ENCODE peak calls at places on chromosomes 12 and 14, in six cellular contexts. Y is H9, Z is mesendoderm, R is IMR-90, D is mesenchymal stem cell, P is H1. F is an unnamed sample.

GRCh38 chr14:58826845-58827686 is 189.3 kb downstream of the DACT1 start:
- DNase-seq in Y (no peak), Z (no peak), R (no peak), D (no peak), P (no peak), F (no peak)

GRCh38 chr12:64733857-64734256 is 25.3 kb downstream of the GNS start:
- DNase-seq in Y (no peak), Z (no peak), R (no peak), D (no peak), P (no peak), F (no peak)

GRCh38 chr12:57793920-57794319 is 11.3 kb downstream of the TSFM start:
- DNase-seq in Y (no peak), Z (no peak), R (peak; percentile 90), D (peak; percentile 93), P (no peak), F (no peak)

GRCh38 chr12:89750821-89751227 is 42.2 kb upstream of the ATP2B1 start:
- DNase-seq in Y (no peak), Z (no peak), R (no peak), D (no peak), P (no peak), F (no peak)

GRCh38 chr12:26266881-26267280 is 71.5 kb downstream of the SSPN start:
- DNase-seq in Y (no peak), Z (no peak), R (no peak), D (no peak), P (no peak), F (no peak)

GRCh38 chr14:83744901-83745300 is 1785.0 kb upstream of the FLRT2 start:
- DNase-seq in Y (no peak), Z (no peak), R (peak; percentile 55), D (no peak), P (no peak), F (no peak)

GRCh38 chr14:34059925-34060746 is 109.3 kb upstream of the EGLN3 start:
- DNase-seq in Y (peak; percentile 75), Z (peak; percentile 85), R (peak; percentile 50), D (peak; percentile 73), P (no peak), F (peak; percentile 66)

GRCh38 chr12:29743801-29744200 is 39.9 kb downstream of the TMTC1 start:
- DNase-seq in Y (peak; percentile 46), Z (peak; percentile 94), R (peak; percentile 93), D (peak; percentile 98), P (no peak), F (no peak)

GRCh38 chr14:22505751-22506710 is 83.0 kb downstream of the DAD1 start:
- DNase-seq in Y (no peak), Z (no peak), R (no peak), D (no peak), P (no peak), F (no peak)

GRCh38 chr12:43884683-43885410 is 49.0 kb downstream of the TMEM117 start:
- DNase-seq in Y (no peak), Z (no peak), R (no peak), D (no peak), P (no peak), F (peak; percentile 1)

GRCh38 chr12:12126551-12126950 is 55.8 kb downstream of the BCL2L14 start:
- DNase-seq in Y (no peak), Z (no peak), R (no peak), D (no peak), P (no peak), F (no peak)

GRCh38 chr12:14638066-14638465 is 58.3 kb downstream of the GUCY2C start:
- DNase-seq in Y (no peak), Z (no peak), R (no peak), D (no peak), P (no peak), F (no peak)

GRCh38 chr12:73629171-73629570 is 908.5 kb upstream of the ATXN7L3B start:
- DNase-seq in Y (no peak), Z (no peak), R (no peak), D (no peak), P (no peak), F (no peak)

GRCh38 chr12:123973552-123974341 is 732 bp downstream of the ZNF664 start:
- DNase-seq in Y (peak; percentile 66), Z (peak; percentile 55), R (peak; percentile 10), D (no peak), P (no peak), F (peak; percentile 15)

GRCh38 chr12:1607940-1608782 is 13.8 kb upstream of the FBXL14 start:
- DNase-seq in Y (peak; percentile 11), Z (no peak), R (peak; percentile 42), D (no peak), P (no peak), F (no peak)

GRCh38 chr14:64970776-64971451 is 1.2 kb downstream of the RAB15 start:
- DNase-seq in Y (no peak), Z (peak; percentile 82), R (peak; percentile 6), D (no peak), P (no peak), F (no peak)

GRCh38 chr14:52906141-52906601 is 44.7 kb downstream of the FERMT2 start:
- DNase-seq in Y (no peak), Z (no peak), R (peak; percentile 93), D (peak; percentile 87), P (no peak), F (no peak)

GRCh38 chr14:58078068-58078467 is 73.9 kb downstream of the ARMH4 start:
- DNase-seq in Y (no peak), Z (peak; percentile 51), R (peak; percentile 84), D (peak; percentile 74), P (no peak), F (no peak)

GRCh38 chr12:89333564-89334252 is 18.6 kb downstream of the DUSP6 start:
- DNase-seq in Y (no peak), Z (no peak), R (no peak), D (peak; percentile 75), P (no peak), F (no peak)

GRCh38 chr12:92977326-92977725 is 48.2 kb upstream of the EEA1 start:
- DNase-seq in Y (no peak), Z (no peak), R (no peak), D (no peak), P (no peak), F (no peak)

GRCh38 chr14:73637830-73638229 is 7.0 kb upstream of the DNAL1 start:
- DNase-seq in Y (no peak), Z (no peak), R (no peak), D (no peak), P (no peak), F (no peak)

GRCh38 chr12:9347328-9348127 is 139.3 kb upstream of the PZP start:
- DNase-seq in Y (peak; percentile 11), Z (no peak), R (peak; percentile 13), D (peak; percentile 59), P (no peak), F (no peak)

GRCh38 chr14:68518910-68519686 is 273.8 kb downstream of the ZFP36L1 start:
- DNase-seq in Y (no peak), Z (no peak), R (peak; percentile 63), D (no peak), P (no peak), F (no peak)

GRCh38 chr14:68520637-68521556 is 272.0 kb downstream of the ZFP36L1 start:
- DNase-seq in Y (peak; percentile 78), Z (peak; percentile 93), R (no peak), D (no peak), P (peak; percentile 62), F (no peak)

GRCh38 chr14:68521557-68521901 is 271.3 kb downstream of the ZFP36L1 start:
- DNase-seq in Y (no peak), Z (no peak), R (no peak), D (no peak), P (no peak), F (no peak)

GRCh38 chr14:68518180-68518579 is 274.7 kb downstream of the ZFP36L1 start:
- DNase-seq in Y (no peak), Z (no peak), R (no peak), D (no peak), P (no peak), F (no peak)

DNA sequence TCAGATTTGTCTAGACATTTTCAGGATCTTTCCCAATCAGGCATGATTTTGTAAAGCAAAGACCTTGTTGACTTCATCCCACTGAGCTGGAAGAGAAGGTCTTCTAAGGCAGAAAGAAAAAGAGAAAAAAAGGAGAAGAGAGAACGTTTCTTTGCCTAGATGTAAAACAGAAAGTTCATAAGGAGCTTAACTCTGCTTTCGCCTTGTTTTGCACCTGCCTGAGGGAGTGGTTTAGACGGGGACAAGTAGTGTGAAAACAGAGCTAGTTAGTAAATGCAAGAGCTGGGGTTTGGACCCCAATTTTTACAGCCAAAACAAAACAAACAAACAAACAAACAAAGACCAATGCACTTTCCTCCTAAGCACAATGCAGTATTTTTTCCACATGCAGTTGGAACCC is 273.1 kb downstream of the ZFP36L1 start:
- DNase-seq in Y (no peak), Z (no peak), R (no peak), D (no peak), P (no peak), F (no peak)
- H3K4me1 ChIP-seq in Y (peaks cover 4% of the 10 kb centered on the region), Z (peaks cover 1% of the 10 kb centered on the region), R (peaks cover 9% of the 10 kb centered on the region), D (peaks cover 13% of the 10 kb centered on the region), P (peaks cover 5% of the 10 kb centered on the region), F (peaks cover 32% of the 10 kb centered on the region)

GRCh38 chr12:48882972-48883304 is 17.3 kb upstream of the RND1 start:
- DNase-seq in Y (no peak), Z (no peak), R (no peak), D (peak; percentile 34), P (no peak), F (no peak)

GRCh38 chr12:48882325-48882687 is 16.6 kb upstream of the RND1 start:
- DNase-seq in Y (peak; percentile 71), Z (peak; percentile 74), R (peak; percentile 66), D (peak; percentile 96), P (no peak), F (no peak)

GRCh38 chr12:48881652-48882324 is 16.1 kb upstream of the RND1 start:
- DNase-seq in Y (no peak), Z (no peak), R (no peak), D (peak; percentile 83), P (no peak), F (no peak)

GRCh38 chr12:48880647-48881046 is 15.0 kb upstream of the RND1 start:
- DNase-seq in Y (no peak), Z (no peak), R (no peak), D (no peak), P (no peak), F (no peak)

GRCh38 chr12:48883305-48884171 is 17.9 kb upstream of the RND1 start:
- DNase-seq in Y (peak; percentile 64), Z (peak; percentile 95), R (peak; percentile 24), D (peak; percentile 60), P (no peak), F (peak; percentile 91)
- H2BK15ac ChIP-seq in Y (no peak overlapping the region), Z (no peak overlapping the region), R (peak overlapping the region; percentile 14), D (no peak overlapping the region), P (peak overlapping the region; percentile 99), F (peak overlapping the region; percentile 57)

GRCh38 chr14:76940057-76940456 is 88.5 kb downstream of the IRF2BPL start:
- DNase-seq in Y (no peak), Z (no peak), R (no peak), D (no peak), P (no peak), F (no peak)
- H2AK5ac ChIP-seq in Y (no peak overlapping the region), Z (no peak overlapping the region), R (peak overlapping the region; percentile 78), D (peak overlapping the region; percentile 11), P (peak overlapping the region; percentile 80), F (peak overlapping the region; percentile 24)

GRCh38 chr12:111405149-111405855 is 421 bp upstream of the SH2B3 start:
- DNase-seq in Y (peak; percentile 100), Z (peak; percentile 99), R (peak; percentile 86), D (peak; percentile 96), P (peak; percentile 100), F (peak; percentile 99)
- H3K4me1 ChIP-seq in Y (peaks cover 3% of the 10 kb centered on the region), Z (peaks cover 17% of the 10 kb centered on the region), R (peaks cover 24% of the 10 kb centered on the region), D (peaks cover 39% of the 10 kb centered on the region), P (peaks cover 48% of the 10 kb centered on the region), F (peaks cover 20% of the 10 kb centered on the region)

GRCh38 chr14:56846970-56847928 is 37.0 kb upstream of the OTX2 start:
- DNase-seq in Y (peak; percentile 78), Z (peak; percentile 54), R (no peak), D (no peak), P (peak; percentile 66), F (no peak)
- H2BK15ac ChIP-seq in Y (no peak overlapping the region), Z (no peak overlapping the region), R (no peak overlapping the region), D (no peak overlapping the region), P (peak overlapping the region; percentile 13), F (no peak overlapping the region)

F was measured in neuronal stem cell.